ENCODE peak calls at places on chromosomes 16 and 17, in ten cellular contexts. X is cardiac fibroblast, R is cardiac muscle cell, B is heart left ventricle, A is AG10803, Q is mucosa of descending colon, I is esophagus squamous epithelium, G is ovary, U is prostate gland, S is adrenal gland. O is an unnamed sample.

GRCh38 chr16:75114946-75115825 is 1.4 kb downstream of the LDHD start:
- DNase-seq in X (no peak), R (no peak), B (no peak), A (no peak), Q (no peak), I (no peak), G (no peak), U (no peak), S (no peak), O (no peak)

GRCh38 chr16:48323783-48324775 is 61.1 kb downstream of the SIAH1 start:
- DNase-seq in X (no peak), R (no peak), B (no peak), A (peak; percentile 74), Q (no peak), I (no peak), G (no peak), U (no peak), S (no peak), O (no peak)

GRCh38 chr16:11408261-11408660 is 63.0 kb downstream of the RMI2 start:
- DNase-seq in X (no peak), R (no peak), B (no peak), A (no peak), Q (no peak), I (no peak), G (no peak), U (no peak), S (no peak), O (no peak)

GRCh38 chr17:42097691-42098661 is at the start of gene ZNF385C:
- DNase-seq in X (no peak), R (no peak), B (no peak), A (no peak), Q (no peak), I (no peak), G (no peak), U (no peak), S (no peak), O (peak; percentile 45)

GRCh38 chr16:4954714-4955113 is 3.4 kb upstream of the SEC14L5 start:
- DNase-seq in X (no peak), R (no peak), B (no peak), A (no peak), Q (no peak), I (no peak), G (no peak), U (no peak), S (no peak), O (no peak)

GRCh38 chr16:57757326-57757786 is 21.8 kb downstream of the KATNB1 start:
- DNase-seq in X (peak; percentile 82), R (peak; percentile 83), B (peak; percentile 89), A (peak; percentile 70), Q (peak; percentile 95), I (no peak), G (peak; percentile 89), U (peak; percentile 82), S (peak; percentile 81), O (peak; percentile 87)

GRCh38 chr17:81309140-81309858 is 14.2 kb upstream of the SLC38A10 start:
- DNase-seq in X (peak; percentile 62), R (peak; percentile 60), B (peak; percentile 94), A (peak; percentile 73), Q (peak; percentile 96), I (no peak), G (peak; percentile 68), U (peak; percentile 53), S (peak; percentile 92), O (peak; percentile 61)

GRCh38 chr17:31148205-31148604 is 53.4 kb downstream of the NF1 start:
- DNase-seq in X (peak; percentile 31), R (peak; percentile 31), B (no peak), A (no peak), Q (no peak), I (no peak), G (no peak), U (no peak), S (no peak), O (no peak)

GRCh38 chr16:65117701-65118448 is 4.0 kb downstream of the CDH11 start:
- DNase-seq in X (peak; percentile 89), R (peak; percentile 90), B (peak; percentile 61), A (peak; percentile 86), Q (peak; percentile 69), I (no peak), G (peak; percentile 84), U (peak; percentile 62), S (peak; percentile 63), O (peak; percentile 76)

GRCh38 chr17:36844013-36844412 is 93.3 kb upstream of the LHX1 start:
- DNase-seq in X (no peak), R (no peak), B (no peak), A (no peak), Q (no peak), I (no peak), G (no peak), U (no peak), S (no peak), O (no peak)

GRCh38 chr17:81656118-81656743 is at the start of gene PDE6G:
- DNase-seq in X (no peak), R (no peak), B (no peak), A (no peak), Q (no peak), I (no peak), G (no peak), U (no peak), S (no peak), O (no peak)

GRCh38 chr16:6732166-6732565 is 600.5 kb upstream of the RBFOX1 start:
- DNase-seq in X (no peak), R (no peak), B (no peak), A (no peak), Q (no peak), I (no peak), G (no peak), U (no peak), S (no peak), O (no peak)
- TF ChIP-seq CTCF in X (no peak), R (no peak), B (no peak), A (no peak), Q (no peak), I (no peak), G (no peak), U (no peak), S (no peak), O (no peak)

GRCh38 chr16:84820305-84820684 is 510 bp downstream of the CRISPLD2 start:
- DNase-seq in X (no peak), R (no peak), B (no peak), A (peak; percentile 51), Q (no peak), I (no peak), G (no peak), U (no peak), S (no peak), O (no peak)
- TF ChIP-seq CTCF in X (no peak), R (no peak), B (no peak), A (no peak), Q (no peak), I (no peak), G (no peak), U (no peak), S (no peak), O (no peak)

GRCh38 chr16:89308391-89309333 is 91.2 kb downstream of the ZNF778 start:
- DNase-seq in X (no peak), R (no peak), B (peak; percentile 19), A (no peak), Q (no peak), I (no peak), G (no peak), U (no peak), S (no peak), O (peak; percentile 56)
- TF ChIP-seq CTCF in X (peak; percentile 55), R (peak; percentile 53), B (peak; percentile 31), A (peak; percentile 48), Q (peak; percentile 32), I (peak; percentile 32), G (no peak), U (no peak), S (peak; percentile 43), O (peak; percentile 52)

DNA sequence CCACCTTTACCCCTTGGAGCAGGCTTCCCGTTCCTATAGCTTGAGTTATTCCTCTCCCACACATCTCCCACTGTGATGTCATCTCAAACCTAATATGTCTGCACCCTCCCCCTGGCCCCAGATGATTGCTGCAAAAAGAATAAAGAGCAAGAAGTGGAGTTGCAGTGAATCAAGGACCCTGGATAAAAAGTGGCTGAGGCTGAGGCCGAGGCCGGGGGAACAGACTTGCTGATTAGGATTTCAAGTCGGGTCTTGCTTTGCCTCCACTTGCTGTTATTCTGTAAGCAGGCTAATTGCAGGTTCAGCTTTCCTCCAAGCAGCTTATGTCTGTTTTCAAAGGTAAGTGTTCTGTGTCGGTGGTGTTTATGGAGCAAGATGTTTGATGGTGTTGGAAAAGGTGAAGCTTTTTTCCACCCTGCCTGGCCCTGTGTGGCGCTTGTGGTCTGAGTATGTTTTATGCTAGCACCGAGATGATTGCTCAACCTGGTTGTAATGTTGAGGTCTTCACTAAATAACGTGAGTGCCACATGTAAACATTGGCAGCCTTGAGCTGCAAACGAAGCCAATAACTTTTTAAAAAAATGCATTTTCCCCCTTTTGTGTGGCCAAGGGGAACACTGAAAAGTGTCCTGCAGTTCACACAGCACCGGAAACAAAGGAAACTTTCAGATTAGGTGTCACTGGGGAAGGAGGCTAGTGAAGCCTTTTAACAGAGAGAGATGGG is 15.4 kb downstream of the HS3ST3B1 start:
- DNase-seq in X (no peak), R (peak; percentile 53), B (no peak), A (peak; percentile 72), Q (no peak), I (no peak), G (no peak), U (no peak), S (no peak), O (no peak)
- TF ChIP-seq CTCF in X (no peak), R (no peak), B (no peak), A (no peak), Q (no peak), I (no peak), G (no peak), U (no peak), S (no peak), O (no peak)

O was measured in glutamatergic neuron.